ENCODE peak calls at places on chromosomes 16 and 17, in six cellular contexts. B, A, Q, V, P and H are unnamed samples.

GRCh38 chr16:67842509-67843342 is 606 bp downstream of the THAP11 start:
- DNase-seq in B (peak; percentile 44), Q (peak; percentile 60), V (peak; percentile 46), P (peak; percentile 50), A (peak; percentile 63), H (peak; percentile 40)

GRCh38 chr16:83994087-83994486 is 26.0 kb downstream of the NECAB2 start:
- DNase-seq in P (no peak), A (peak; percentile 86), Q (peak; percentile 48), V (peak; percentile 95), B (no peak), H (no peak)

GRCh38 chr16:11473728-11474127 is 113.0 kb downstream of the LITAF start:
- DNase-seq in V (no peak), B (no peak), Q (no peak), P (no peak), A (no peak), H (no peak)

GRCh38 chr17:37490638-37491614 is 1.2 kb downstream of the DUSP14 start:
- DNase-seq in V (peak; percentile 93), P (peak; percentile 55), Q (peak; percentile 43), A (peak; percentile 89), B (no peak), H (peak; percentile 61)

GRCh38 chr17:33955461-33955860 is 299.6 kb upstream of the CCL2 start:
- DNase-seq in Q (no peak), P (no peak), B (no peak), A (no peak), V (no peak), H (peak; percentile 23)

GRCh38 chr16:51531271-51531670 is 380.2 kb upstream of the SALL1 start:
- DNase-seq in A (no peak), Q (no peak), B (no peak), V (no peak), P (no peak), H (no peak)

GRCh38 chr17:17042851-17043667 is 802 bp downstream of the MPRIP start:
- DNase-seq in P (peak; percentile 26), V (peak; percentile 66), Q (peak; percentile 28), B (no peak), A (peak; percentile 65), H (no peak)

GRCh38 chr17:32310927-32311568 is 30.9 kb downstream of the C17orf75 start:
- DNase-seq in B (no peak), P (no peak), V (no peak), Q (no peak), A (no peak), H (peak; percentile 58)

GRCh38 chr17:1197379-1197778 is 17.6 kb upstream of the ABR start:
- DNase-seq in A (peak; percentile 18), Q (peak; percentile 67), V (peak; percentile 40), B (no peak), P (no peak), H (no peak)

GRCh38 chr17:3857261-3858105 is 11.4 kb upstream of the NCBP3 start:
- DNase-seq in B (no peak), Q (peak; percentile 55), A (no peak), V (no peak), P (no peak), H (no peak)

GRCh38 chr16:19287241-19287640 is 1.7 kb downstream of the CLEC19A start:
- DNase-seq in A (no peak), P (no peak), V (no peak), Q (no peak), B (no peak), H (no peak)

GRCh38 chr16:31400191-31400590 is 7.1 kb downstream of the ITGAD start:
- DNase-seq in B (no peak), V (no peak), A (no peak), Q (no peak), P (no peak), H (no peak)

GRCh38 chr17:40548982-40549680 is 16.1 kb downstream of the CCR7 start:
- DNase-seq in P (peak; percentile 49), A (peak; percentile 86), B (no peak), Q (peak; percentile 50), V (peak; percentile 98), H (peak; percentile 61)

GRCh38 chr16:81608515-81609209 is 164.1 kb downstream of the CMIP start:
- DNase-seq in V (peak; percentile 65), P (no peak), B (no peak), A (peak; percentile 85), Q (peak; percentile 36), H (no peak)

GRCh38 chr17:78488867-78489634 is 88.1 kb downstream of the DNAH17 start:
- DNase-seq in A (no peak), B (no peak), P (no peak), Q (no peak), V (no peak), H (peak; percentile 37)

GRCh38 chr17:78839173-78839761 is 1.3 kb downstream of the USP36 start:
- DNase-seq in V (peak; percentile 86), A (peak; percentile 62), B (no peak), Q (no peak), P (no peak), H (no peak)

GRCh38 chr16:23712976-23713375 is at the start of gene ERN2:
- DNase-seq in B (no peak), P (no peak), A (no peak), Q (no peak), V (no peak), H (no peak)

GRCh38 chr17:77568540-77568939 is 390.0 kb upstream of the TNRC6C start:
- DNase-seq in A (no peak), Q (no peak), B (no peak), P (no peak), V (no peak), H (no peak)

GRCh38 chr17:31580331-31581021 is 189.0 kb downstream of the RAB11FIP4 start:
- DNase-seq in P (no peak), Q (peak; percentile 58), B (no peak), A (peak; percentile 85), V (peak; percentile 85), H (no peak)

GRCh38 chr17:10059684-10060211 is 138.7 kb downstream of the GAS7 start:
- DNase-seq in A (no peak), B (no peak), P (no peak), Q (peak; percentile 24), V (peak; percentile 15), H (no peak)
- H3K4me3 ChIP-seq in A (no peak overlapping the region), B (no peak overlapping the region), P (no peak overlapping the region), Q (no peak overlapping the region), V (no peak overlapping the region), H (no peak overlapping the region)

GRCh38 chr17:83034525-83034924 is 44.9 kb upstream of the METRNL start:
- DNase-seq in B (no peak), A (no peak), P (no peak), V (no peak), Q (no peak), H (no peak)

GRCh38 chr17:83036666-83037065 is 42.7 kb upstream of the METRNL start:
- DNase-seq in Q (no peak), A (no peak), V (no peak), P (no peak), B (no peak), H (no peak)

GRCh38 chr17:83035722-83036121 is 43.7 kb upstream of the METRNL start:
- DNase-seq in Q (no peak), V (no peak), B (no peak), P (no peak), A (no peak), H (no peak)

GRCh38 chr17:83037084-83037950 is 42.1 kb upstream of the METRNL start:
- DNase-seq in V (no peak), B (no peak), A (no peak), P (no peak), Q (no peak), H (no peak)

DNA sequence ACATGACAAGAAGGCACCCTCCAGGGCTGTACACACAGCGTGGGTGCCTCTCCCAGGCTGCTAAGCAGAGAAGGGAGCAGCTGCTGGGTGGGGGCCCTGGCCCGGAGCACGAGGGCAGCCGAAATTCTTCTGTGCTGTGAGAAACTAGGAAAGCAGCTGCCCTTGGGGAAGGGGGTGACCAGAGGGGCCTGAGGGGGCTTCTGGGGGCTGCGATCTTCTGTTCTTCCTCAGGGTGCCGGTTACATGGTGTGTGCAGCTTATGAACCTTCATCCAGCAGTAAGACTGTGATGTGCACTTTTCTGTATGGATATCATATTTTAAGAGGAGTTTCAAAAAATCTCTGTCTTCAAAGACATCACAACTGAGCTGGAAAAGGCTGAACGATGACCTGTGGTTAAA is 43.2 kb upstream of the METRNL start:
- DNase-seq in B (no peak), Q (no peak), P (no peak), V (no peak), A (no peak), H (no peak)
- H3K36me3 ChIP-seq in B (no peaks in the 10 kb centered on the region), Q (no peaks in the 10 kb centered on the region), P (no peaks in the 10 kb centered on the region), V (peaks cover 4% of the 10 kb centered on the region), A (no peaks in the 10 kb centered on the region), H (no peaks in the 10 kb centered on the region)

DNA sequence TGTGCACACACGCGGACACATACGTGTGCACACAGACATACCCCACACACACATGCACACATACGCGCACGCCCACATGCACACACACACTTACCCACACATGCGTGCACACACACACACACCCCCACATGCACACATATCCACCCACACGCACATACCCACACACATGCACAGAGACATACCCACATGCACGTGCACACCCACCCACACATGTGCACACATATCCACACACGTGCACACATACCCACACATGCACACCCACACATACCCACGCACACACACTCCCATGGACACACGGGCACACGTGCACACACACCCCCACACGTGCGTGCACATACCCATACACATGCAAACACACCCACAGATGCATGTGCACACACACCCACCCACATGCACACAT is 27.2 kb upstream of the PVALEF start:
- DNase-seq in V (no peak), Q (no peak), A (no peak), B (no peak), P (no peak), H (no peak)
- H3K27ac ChIP-seq in V (no peak overlapping the region), Q (no peak overlapping the region), A (no peak overlapping the region), B (no peak overlapping the region), P (no peak overlapping the region), H (no peak overlapping the region)

GRCh38 chr17:63702223-63702577 is 2.3 kb upstream of the LIMD2 start:
- DNase-seq in V (no peak), B (peak; percentile 70), A (no peak), Q (no peak), P (no peak), H (no peak)

GRCh38 chr17:63703556-63704258 is 3.8 kb upstream of the LIMD2 start:
- DNase-seq in B (no peak), V (no peak), A (no peak), P (no peak), Q (no peak), H (no peak)

GRCh38 chr17:63702616-63703015 is 2.7 kb upstream of the LIMD2 start:
- DNase-seq in P (no peak), A (no peak), V (no peak), Q (no peak), B (no peak), H (no peak)

GRCh38 chr17:63704259-63704576 is 4.3 kb upstream of the LIMD2 start:
- DNase-seq in P (no peak), Q (no peak), A (no peak), V (no peak), B (no peak), H (no peak)

DNA sequence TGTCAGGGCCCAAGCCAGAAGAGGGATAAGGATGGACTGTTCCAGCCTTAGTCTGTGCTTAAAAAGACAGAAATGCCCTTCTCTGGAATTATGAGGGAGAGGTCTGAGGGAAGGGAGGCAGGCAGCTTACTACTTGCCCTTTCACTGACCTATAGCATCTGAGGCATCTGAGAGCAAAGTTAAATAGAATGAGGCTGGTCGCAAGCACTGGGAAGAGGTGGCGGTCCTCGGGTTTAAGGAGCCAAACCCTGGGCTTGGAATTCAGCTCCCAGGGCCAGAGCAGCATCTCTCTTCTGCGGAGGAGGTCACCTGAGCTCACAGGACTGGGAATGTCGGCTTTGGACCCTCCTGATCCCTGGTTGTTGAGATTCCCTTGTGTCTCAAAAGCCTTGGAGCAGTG is 3.1 kb upstream of the LIMD2 start:
- DNase-seq in Q (no peak), A (no peak), P (no peak), B (no peak), V (no peak), H (no peak)
- H3K4me3 ChIP-seq in Q (no peak overlapping the region), A (no peak overlapping the region), P (no peak overlapping the region), B (peak overlapping the region; percentile 93), V (no peak overlapping the region), H (no peak overlapping the region)